ENCODE peak calls at places on chromosomes 1 and 21, in seven cellular contexts. E is cardiac fibroblast; T is stimulated activated naive B cell treated with anti-CD40 and anti-IgM and Interleukin-4, amounts not matched to agents 10 μg/mL and 1 μg/mL and 100 μg/mL, for 72 hours; N is HuH-7; C is erythroblast; Q is uterus; O is sigmoid colon. B is an unnamed sample.

GRCh38 chr1:186482661-186483255 is 21.8 kb upstream of the PDC start:
- DNase-seq in E (peak), T (peak), N (peak), C (peak), Q (peak), O (peak), B (peak)

GRCh38 chr21:19353271-19353670 is 949.7 kb upstream of the TMPRSS15 start:
- DNase-seq in E (no peak), T (no peak), N (no peak), C (no peak), Q (no peak), O (no peak), B (no peak)

GRCh38 chr21:45020629-45021427 is 53.6 kb upstream of the ADARB1 start:
- DNase-seq in E (no peak), T (no peak), N (no peak), C (no peak), Q (no peak), O (peak), B (peak)

GRCh38 chr1:227729144-227729880 is 5.8 kb downstream of the JMJD4 start:
- DNase-seq in E (no peak), T (no peak), N (peak), C (no peak), Q (peak), O (no peak), B (no peak)

GRCh38 chr1:48776400-48777218 is at the start of gene BEND5:
- DNase-seq in E (peak), T (peak), N (no peak), C (no peak), Q (peak), O (peak), B (peak)

GRCh38 chr1:231590453-231591198 is 36.0 kb upstream of the DISC1 start:
- DNase-seq in E (peak), T (no peak), N (peak), C (peak), Q (peak), O (peak), B (peak)

GRCh38 chr21:19724081-19724480 is 1274.1 kb upstream of the NCAM2 start:
- DNase-seq in E (no peak), T (no peak), N (no peak), C (no peak), Q (no peak), O (no peak), B (no peak)

GRCh38 chr1:183646780-183647179 is 6.3 kb downstream of the APOBEC4 start:
- DNase-seq in E (no peak), T (no peak), N (no peak), C (no peak), Q (no peak), O (no peak), B (no peak)